ENCODE peak calls at places on chromosomes 1 and 21, in five cellular contexts. Z, J, K, S and B are unnamed samples. For H3K9me3, the result is how much of the 10 kb centered on the place peaks cover.

GRCh38 chr1:53525595-53525994 is 66.4 kb downstream of the DMRTB1 start:
- DNase-seq in J (no peak), K (no peak), Z (no peak), S (no peak), B (no peak)

GRCh38 chr1:33045814-33046213 is 9.1 kb upstream of the AK2 start:
- DNase-seq in Z (peak), K (no peak), J (peak), S (no peak), B (peak)

GRCh38 chr1:172917972-172918371 is 132.8 kb downstream of the TNFSF18 start:
- DNase-seq in J (no peak), S (no peak), K (no peak), Z (peak), B (no peak)

GRCh38 chr1:27522860-27523665 is 33.1 kb upstream of the WASF2 start:
- DNase-seq in S (no peak), Z (peak), J (peak), K (peak), B (peak)

GRCh38 chr21:33025471-33026298 is at the start of gene OLIG2:
- DNase-seq in J (no peak), S (no peak), Z (no peak), K (no peak), B (no peak)

GRCh38 chr1:228174482-228175315 is 9.1 kb downstream of the IBA57 start:
- DNase-seq in J (no peak), K (no peak), S (no peak), Z (no peak), B (peak)

GRCh38 chr1:85581138-85581801 is 709 bp downstream of the CCN1 start:
- DNase-seq in S (peak), J (no peak), Z (peak), K (peak), B (no peak)

GRCh38 chr1:86788300-86789206 is 84.2 kb downstream of the SH3GLB1 start:
- DNase-seq in K (peak), S (no peak), Z (peak), J (no peak), B (no peak)

GRCh38 chr1:13860023-13860422 is 160.0 kb downstream of the PRDM2 start:
- DNase-seq in J (no peak), Z (no peak), S (no peak), K (no peak), B (no peak)

GRCh38 chr21:46285761-46286667 is at the start of gene YBEY:
- DNase-seq in J (peak), S (peak), K (peak), Z (peak), B (peak)

GRCh38 chr1:116769994-116770393 is 15.8 kb downstream of the CD2 start:
- DNase-seq in J (no peak), K (no peak), Z (no peak), S (no peak), B (no peak)

GRCh38 chr1:6260433-6260934 is 414 bp downstream of the GPR153 start:
- DNase-seq in Z (no peak), S (no peak), K (no peak), J (peak), B (no peak)

GRCh38 chr1:7784492-7785071 is 491 bp downstream of the PER3 start:
- DNase-seq in J (no peak), S (peak), K (peak), Z (no peak), B (no peak)

GRCh38 chr1:179230721-179231120 is 1.2 kb upstream of the ABL2 start:
- DNase-seq in K (no peak), J (no peak), Z (peak), S (no peak), B (no peak)

GRCh38 chr1:109626682-109627408 is 7.2 kb downstream of the AMPD2 start:
- DNase-seq in Z (no peak), J (no peak), S (no peak), K (no peak), B (no peak)

GRCh38 chr1:47650606-47651005 is 212.8 kb downstream of the FOXD2 start:
- DNase-seq in S (no peak), Z (no peak), K (no peak), J (no peak), B (no peak)

GRCh38 chr1:41479000-41479807 is 5.3 kb downstream of the EDN2 start:
- DNase-seq in Z (peak), S (no peak), J (no peak), K (peak), B (no peak)

GRCh38 chr1:94858276-94858675 is 38.1 kb downstream of the SLC44A3 start:
- DNase-seq in Z (no peak), J (no peak), K (no peak), S (no peak), B (no peak)

GRCh38 chr1:63547621-63548294 is 24.4 kb downstream of the EFCAB7 start:
- DNase-seq in Z (peak), S (no peak), J (no peak), K (no peak), B (no peak)

GRCh38 chr21:31874817-31875216 is 2.0 kb downstream of the HUNK start:
- DNase-seq in K (no peak), Z (no peak), S (peak), J (no peak), B (no peak)

GRCh38 chr1:245154429-245155185 is at the start of gene KIF26B:
- DNase-seq in Z (peak), J (peak), K (no peak), S (peak), B (no peak)

GRCh38 chr1:16367258-16367967 is 371 bp downstream of the SZRD1 start:
- DNase-seq in Z (peak), J (peak), S (no peak), K (peak), B (peak)

GRCh38 chr1:19438552-19439196 is 46.7 kb downstream of the CAPZB start:
- DNase-seq in J (no peak), S (no peak), K (no peak), Z (no peak), B (no peak)

GRCh38 chr1:67429011-67429527 is 1.1 kb downstream of the SERBP1 start:
- DNase-seq in S (no peak), J (peak), Z (peak), K (no peak), B (peak)

GRCh38 chr21:28608646-28609045 is 384.0 kb downstream of the LTN1 start:
- DNase-seq in Z (no peak), S (no peak), J (no peak), K (no peak), B (no peak)

GRCh38 chr1:31930827-31931226 is 7.3 kb downstream of the PTP4A2 start:
- DNase-seq in S (no peak), J (no peak), K (no peak), Z (no peak), B (no peak)
- H3K4me3 ChIP-seq in S (no peak), J (no peak), K (no peak), Z (no peak), B (peak)

DNA sequence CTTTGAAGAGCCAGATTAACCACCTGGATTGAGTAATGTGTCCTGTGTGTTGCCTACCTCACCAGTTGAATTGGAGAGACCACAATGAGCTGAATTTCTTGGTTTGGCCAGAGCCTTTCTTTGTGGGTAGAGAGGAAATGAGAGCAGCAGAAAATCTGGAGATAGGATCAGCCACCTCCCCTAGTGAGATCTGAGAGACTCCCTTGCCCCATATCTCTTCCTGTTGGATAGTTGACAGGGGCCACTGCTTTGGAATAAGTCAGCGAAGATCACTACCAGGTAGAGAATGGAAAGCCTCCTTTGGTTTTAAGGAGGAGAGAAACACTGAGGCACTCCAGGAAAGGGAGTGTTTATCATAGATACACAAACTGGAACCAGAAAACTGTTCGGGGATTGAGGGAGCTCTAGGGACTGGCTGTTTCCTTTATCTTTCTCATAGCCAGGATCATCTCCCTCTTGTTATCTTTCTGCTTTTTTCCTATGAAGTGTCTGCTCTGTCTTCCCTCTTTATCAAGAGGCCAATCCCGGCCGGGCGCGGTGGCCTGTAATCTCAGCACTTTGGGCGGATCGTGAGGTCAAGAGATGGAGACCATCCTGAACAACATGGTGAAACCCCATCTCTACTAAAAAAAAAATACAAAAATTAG is 21.3 kb upstream of the ZNF326 start:
- DNase-seq in S (no peak), J (no peak), K (no peak), Z (no peak), B (no peak)
- H3K27ac ChIP-seq in S (no peak), J (no peak), K (no peak), Z (no peak), B (no peak)

GRCh38 chr1:156639601-156640101 is 2.3 kb upstream of the BCAN start:
- DNase-seq in K (no peak), J (no peak), Z (no peak), S (no peak), B (no peak)

GRCh38 chr1:156641761-156642264 is at the start of gene BCAN:
- DNase-seq in J (peak), Z (peak), S (no peak), K (no peak), B (no peak)

GRCh38 chr1:156638189-156638588 is 3.7 kb upstream of the BCAN start:
- DNase-seq in S (no peak), Z (no peak), J (no peak), K (no peak), B (no peak)

GRCh38 chr1:156640842-156641706 is 843 bp upstream of the BCAN start:
- DNase-seq in K (no peak), S (no peak), J (no peak), Z (no peak), B (no peak)

DNA sequence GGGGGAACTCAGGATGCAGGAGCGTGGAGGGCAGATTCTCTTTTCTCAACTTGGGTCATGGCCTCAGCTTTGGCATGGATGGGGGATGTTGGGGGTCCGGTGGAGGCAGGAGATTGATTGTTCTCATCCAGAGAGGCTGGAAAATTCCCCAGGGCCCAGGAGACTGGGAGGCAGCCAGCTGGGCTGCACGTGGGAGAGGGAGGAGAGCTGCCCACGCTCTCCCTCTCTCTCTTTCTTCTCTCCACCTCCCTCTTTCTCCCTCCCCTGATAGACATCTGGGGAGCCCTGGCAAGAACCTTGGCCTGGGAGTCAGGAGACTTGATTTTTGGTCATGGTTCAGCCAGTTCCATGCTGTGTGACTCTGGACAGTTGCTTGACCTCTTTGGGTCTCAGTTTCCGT is 3.3 kb upstream of the BCAN start:
- DNase-seq in K (no peak), J (no peak), Z (no peak), S (no peak), B (no peak)
- H3K9me3 ChIP-seq in K (under half), J (under half), Z (under half), S (under half), B (under half)

GRCh38 chr1:225735252-225736149 is 42.1 kb upstream of the SRP9 start:
- DNase-seq in Z (peak), J (no peak), K (peak), S (peak), B (no peak)

GRCh38 chr1:225736651-225737097 is 41.0 kb upstream of the SRP9 start:
- DNase-seq in J (no peak), Z (peak), K (no peak), S (no peak), B (no peak)

GRCh38 chr1:225738763-225739162 is 38.9 kb upstream of the SRP9 start:
- DNase-seq in K (no peak), S (no peak), J (no peak), Z (no peak), B (no peak)

GRCh38 chr1:225737866-225738265 is 39.8 kb upstream of the SRP9 start:
- DNase-seq in J (no peak), Z (no peak), S (no peak), K (no peak), B (no peak)

DNA sequence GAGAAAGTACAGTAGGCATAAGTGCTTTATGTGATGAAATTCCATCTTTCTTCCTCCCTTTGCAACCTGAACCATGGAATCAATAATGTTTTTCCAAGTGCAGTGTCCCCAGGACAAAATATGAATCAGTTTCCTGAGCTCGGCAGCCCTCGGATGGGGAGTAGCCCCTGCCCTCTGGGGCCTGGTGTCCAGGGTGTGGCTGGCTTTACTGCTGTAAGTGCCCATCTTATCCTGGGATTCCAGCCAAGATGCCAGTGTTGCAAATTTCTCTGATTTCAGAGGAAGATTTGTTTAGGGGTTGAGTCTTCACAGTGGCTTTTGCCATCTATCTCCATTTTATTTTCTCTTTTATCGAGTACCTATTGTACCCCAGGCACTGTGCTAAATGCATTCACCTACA is 40.4 kb upstream of the SRP9 start:
- DNase-seq in Z (peak), S (no peak), K (no peak), J (no peak), B (no peak)
- H3K4me3 ChIP-seq in Z (no peak), S (no peak), K (no peak), J (no peak), B (no peak)

DNA sequence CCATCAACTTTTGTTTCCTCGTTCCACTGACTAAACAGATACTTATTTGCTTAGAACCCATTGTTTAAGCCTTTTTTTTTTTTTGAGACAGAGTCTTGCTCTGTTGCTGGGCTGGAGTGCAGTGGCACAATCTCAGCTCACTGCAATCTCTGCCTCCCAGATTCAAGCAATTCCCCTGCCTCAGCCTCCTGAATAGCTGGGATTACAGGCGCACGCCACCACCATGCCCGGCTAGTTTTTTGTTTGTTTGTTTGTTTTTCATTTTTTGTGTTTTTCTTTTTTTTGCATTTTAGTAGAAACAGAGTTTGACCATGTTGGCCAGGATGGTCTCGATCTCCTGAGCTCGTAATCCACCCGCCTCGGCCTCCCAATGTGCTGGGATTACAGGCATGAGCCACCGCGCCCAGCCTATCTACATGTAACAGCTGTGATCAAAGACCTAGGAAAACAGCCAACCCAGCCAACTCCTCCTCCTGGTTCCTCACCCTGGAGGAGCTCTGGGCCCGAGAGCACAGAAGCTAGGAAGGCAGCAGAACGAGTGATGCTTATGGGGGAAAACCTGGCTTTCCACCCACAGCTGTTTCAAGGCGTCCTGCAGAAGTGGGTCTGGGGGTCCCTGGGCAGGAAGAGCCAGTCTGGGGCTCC is 32.9 kb downstream of the KCNN3 start:
- DNase-seq in S (no peak), J (no peak), Z (no peak), K (no peak), B (no peak)
- H3K27ac ChIP-seq in S (no peak), J (no peak), Z (no peak), K (no peak), B (no peak)

GRCh38 chr1:82152356-82153281 is 351.9 kb downstream of the ADGRL2 start:
- DNase-seq in J (no peak), S (no peak), Z (no peak), K (no peak), B (no peak)
- H3K9me3 ChIP-seq in J (under half), S (under half), Z (under half), K (under half), B (under half)

DNA sequence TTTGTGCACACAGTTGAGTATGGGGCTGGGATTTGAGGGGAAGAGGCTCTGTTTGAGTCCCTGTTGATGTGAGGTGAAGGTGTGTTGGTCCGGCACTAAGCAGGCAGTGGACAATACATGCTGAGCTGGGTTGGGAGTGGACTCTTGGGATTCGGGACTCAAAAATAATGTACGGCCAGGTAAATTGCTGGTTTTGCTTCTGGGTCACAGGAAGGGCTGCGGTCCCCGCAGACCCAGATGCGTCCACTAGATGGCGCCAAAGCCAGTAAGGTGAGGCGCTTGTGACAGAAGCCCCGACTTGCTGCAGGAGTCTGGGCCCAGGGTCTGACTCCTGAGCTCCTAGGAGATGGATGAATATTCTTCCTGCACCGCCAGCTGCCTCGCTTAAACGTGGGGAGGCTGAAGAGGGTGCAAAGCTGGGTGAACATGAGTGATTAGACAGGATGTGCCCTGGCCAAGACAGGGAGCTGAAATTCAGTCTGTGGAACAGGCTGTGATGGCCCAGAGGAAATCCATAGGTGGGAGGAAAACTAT is 61.4 kb downstream of the ACBD3 start:
- DNase-seq in Z (peak), K (peak), J (peak), S (peak), B (peak)
- H3K4me3 ChIP-seq in Z (no peak), K (no peak), J (no peak), S (no peak), B (no peak)

GRCh38 chr1:247360991-247361721 is 29.5 kb upstream of the ZNF496 start:
- DNase-seq in K (peak), J (no peak), Z (no peak), S (no peak), B (no peak)
- H3K27ac ChIP-seq in K (no peak), J (no peak), Z (peak), S (no peak), B (no peak)

GRCh38 chr1:239126881-239127280 is 259.5 kb upstream of the CHRM3 start:
- DNase-seq in S (no peak), Z (no peak), J (no peak), K (no peak), B (no peak)
- H3K9me3 ChIP-seq in S (under half), Z (under half), J (under half), K (under half), B (under half)

DNA sequence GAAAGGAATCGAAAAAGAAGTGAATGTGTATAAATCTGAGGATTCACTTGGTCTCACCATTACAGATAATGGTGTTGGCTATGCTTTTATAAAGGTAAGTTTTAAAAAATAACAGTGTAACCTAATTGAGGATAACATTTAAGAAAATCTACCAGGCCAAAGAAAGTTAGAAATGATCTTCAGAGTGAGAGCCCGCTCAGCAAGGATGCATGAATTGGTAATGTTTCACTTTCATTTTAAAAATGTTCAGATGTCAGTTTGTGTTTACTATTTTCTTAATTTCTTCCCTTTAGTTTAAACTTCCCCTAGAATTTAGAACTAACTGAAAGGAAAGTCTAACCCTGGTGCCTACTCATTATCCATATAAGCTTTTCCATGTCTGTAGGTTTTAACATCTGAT is 35.0 kb downstream of the GIPC2 start:
- DNase-seq in J (no peak), Z (no peak), K (no peak), S (no peak), B (no peak)
- H3K4me3 ChIP-seq in J (no peak), Z (no peak), K (no peak), S (no peak), B (no peak)